ENCODE peak calls at places on chromosomes 11 and 22, in seven cellular contexts. One of them, this sample, is unnamed.

GRCh38 chr22:16949561-16949960 is 58.5 kb downstream of the GAB4 start:
- DNase-seq in uterus: no peak
- DNase-seq in astrocyte: no peak
- DNase-seq in colonic mucosa: no peak
- DNase-seq in CD8-positive, alpha-beta T cell: no peak
- DNase-seq in heart left ventricle: no peak
- DNase-seq in fibroblast of lung: no peak
- DNase-seq in this sample: no peak

GRCh38 chr11:118004543-118005223 is 18.5 kb downstream of the IL10RA start:
- DNase-seq in colonic mucosa: no peak
- DNase-seq in heart left ventricle: no peak
- DNase-seq in astrocyte: no peak
- DNase-seq in fibroblast of lung: no peak
- DNase-seq in uterus: no peak
- DNase-seq in CD8-positive, alpha-beta T cell: no peak
- DNase-seq in this sample: no peak

GRCh38 chr22:40610329-40610850 is 26.1 kb downstream of the MRTFA start:
- DNase-seq in heart left ventricle: no peak
- DNase-seq in astrocyte: no peak
- DNase-seq in fibroblast of lung: no peak
- DNase-seq in uterus: no peak
- DNase-seq in colonic mucosa: no peak
- DNase-seq in CD8-positive, alpha-beta T cell: no peak
- DNase-seq in this sample: no peak

GRCh38 chr11:69879734-69880005 is 60.5 kb upstream of the FGF3 start:
- DNase-seq in fibroblast of lung: no peak
- DNase-seq in heart left ventricle: no peak
- DNase-seq in astrocyte: no peak
- DNase-seq in colonic mucosa: no peak
- DNase-seq in uterus: no peak
- DNase-seq in CD8-positive, alpha-beta T cell: no peak
- DNase-seq in this sample: no peak

GRCh38 chr11:59562292-59562691 is 51.0 kb downstream of the OR4D9 start:
- DNase-seq in fibroblast of lung: no peak
- DNase-seq in astrocyte: no peak
- DNase-seq in uterus: no peak
- DNase-seq in heart left ventricle: no peak
- DNase-seq in CD8-positive, alpha-beta T cell: no peak
- DNase-seq in colonic mucosa: no peak
- DNase-seq in this sample: no peak

GRCh38 chr11:108895579-108896480 is 231.0 kb downstream of the DDX10 start:
- DNase-seq in colonic mucosa: no peak
- DNase-seq in uterus: no peak
- DNase-seq in CD8-positive, alpha-beta T cell: no peak
- DNase-seq in astrocyte: peak; percentile 55
- DNase-seq in fibroblast of lung: peak; percentile 37
- DNase-seq in heart left ventricle: no peak
- DNase-seq in this sample: no peak

GRCh38 chr11:130585545-130585944 is 137.1 kb downstream of the ADAMTS15 start:
- DNase-seq in heart left ventricle: no peak
- DNase-seq in colonic mucosa: no peak
- DNase-seq in astrocyte: peak; percentile 90
- DNase-seq in fibroblast of lung: peak; percentile 26
- DNase-seq in uterus: no peak
- DNase-seq in CD8-positive, alpha-beta T cell: no peak
- DNase-seq in this sample: no peak

GRCh38 chr11:128492461-128492860 is 94.9 kb downstream of the ETS1 start:
- DNase-seq in CD8-positive, alpha-beta T cell: no peak
- DNase-seq in fibroblast of lung: no peak
- DNase-seq in heart left ventricle: no peak
- DNase-seq in colonic mucosa: no peak
- DNase-seq in astrocyte: peak; percentile 69
- DNase-seq in uterus: no peak
- DNase-seq in this sample: peak; percentile 71

GRCh38 chr11:86670179-86670578 is 2.2 kb downstream of the ME3 start:
- DNase-seq in fibroblast of lung: peak; percentile 90
- DNase-seq in colonic mucosa: no peak
- DNase-seq in CD8-positive, alpha-beta T cell: no peak
- DNase-seq in heart left ventricle: no peak
- DNase-seq in uterus: no peak
- DNase-seq in astrocyte: no peak
- DNase-seq in this sample: no peak

GRCh38 chr22:30208631-30209603 is 37.6 kb downstream of the LIF start:
- DNase-seq in CD8-positive, alpha-beta T cell: no peak
- DNase-seq in colonic mucosa: peak; percentile 40
- DNase-seq in astrocyte: peak; percentile 94
- DNase-seq in heart left ventricle: peak; percentile 79
- DNase-seq in fibroblast of lung: peak; percentile 95
- DNase-seq in uterus: peak; percentile 88
- DNase-seq in this sample: no peak

GRCh38 chr22:42553475-42554361 is at the start of gene SERHL2:
- DNase-seq in uterus: peak; percentile 93
- DNase-seq in astrocyte: peak; percentile 48
- DNase-seq in fibroblast of lung: peak; percentile 82
- DNase-seq in CD8-positive, alpha-beta T cell: peak; percentile 61
- DNase-seq in heart left ventricle: peak; percentile 95
- DNase-seq in colonic mucosa: peak; percentile 95
- DNase-seq in this sample: peak; percentile 90

GRCh38 chr11:83666149-83666548 is 380.0 kb upstream of the CCDC90B start:
- DNase-seq in astrocyte: peak; percentile 25
- DNase-seq in CD8-positive, alpha-beta T cell: no peak
- DNase-seq in heart left ventricle: no peak
- DNase-seq in colonic mucosa: no peak
- DNase-seq in fibroblast of lung: no peak
- DNase-seq in uterus: no peak
- DNase-seq in this sample: no peak

GRCh38 chr11:11155962-11156815 is 196.9 kb downstream of the CSNK2A3 start:
- DNase-seq in astrocyte: no peak
- DNase-seq in CD8-positive, alpha-beta T cell: peak; percentile 22
- DNase-seq in uterus: no peak
- DNase-seq in fibroblast of lung: no peak
- DNase-seq in colonic mucosa: no peak
- DNase-seq in heart left ventricle: no peak
- DNase-seq in this sample: peak; percentile 30

GRCh38 chr11:14336507-14337503 is 22.2 kb downstream of the RRAS2 start:
- DNase-seq in colonic mucosa: no peak
- DNase-seq in astrocyte: peak; percentile 95
- DNase-seq in uterus: no peak
- DNase-seq in CD8-positive, alpha-beta T cell: no peak
- DNase-seq in fibroblast of lung: peak; percentile 86
- DNase-seq in heart left ventricle: no peak
- DNase-seq in this sample: peak; percentile 71

GRCh38 chr11:114321621-114322257 is 25.5 kb downstream of the NNMT start:
- DNase-seq in fibroblast of lung: peak; percentile 82
- DNase-seq in heart left ventricle: no peak
- DNase-seq in colonic mucosa: no peak
- DNase-seq in uterus: peak; percentile 36
- DNase-seq in CD8-positive, alpha-beta T cell: no peak
- DNase-seq in astrocyte: peak; percentile 92
- DNase-seq in this sample: no peak

GRCh38 chr22:27331526-27332281 is 469.9 kb downstream of the MN1 start:
- DNase-seq in uterus: no peak
- DNase-seq in colonic mucosa: no peak
- DNase-seq in CD8-positive, alpha-beta T cell: no peak
- DNase-seq in heart left ventricle: no peak
- DNase-seq in astrocyte: no peak
- DNase-seq in fibroblast of lung: peak; percentile 47
- DNase-seq in this sample: peak; percentile 66

GRCh38 chr11:115363426-115363825 is 140.8 kb downstream of the CADM1 start:
- DNase-seq in colonic mucosa: no peak
- DNase-seq in fibroblast of lung: no peak
- DNase-seq in heart left ventricle: no peak
- DNase-seq in uterus: no peak
- DNase-seq in astrocyte: no peak
- DNase-seq in CD8-positive, alpha-beta T cell: no peak
- DNase-seq in this sample: no peak

GRCh38 chr11:102177974-102178631 is 67.9 kb downstream of the YAP1 start:
- DNase-seq in heart left ventricle: no peak
- DNase-seq in colonic mucosa: no peak
- DNase-seq in fibroblast of lung: peak; percentile 95
- DNase-seq in astrocyte: peak; percentile 91
- DNase-seq in CD8-positive, alpha-beta T cell: no peak
- DNase-seq in uterus: no peak
- DNase-seq in this sample: peak; percentile 90

GRCh38 chr11:128042290-128042751 is 545.0 kb downstream of the ETS1 start:
- DNase-seq in colonic mucosa: no peak
- DNase-seq in uterus: no peak
- DNase-seq in CD8-positive, alpha-beta T cell: no peak
- DNase-seq in fibroblast of lung: no peak
- DNase-seq in heart left ventricle: no peak
- DNase-seq in astrocyte: no peak
- DNase-seq in this sample: peak; percentile 7

GRCh38 chr22:39219071-39220050 is 25.4 kb downstream of the PDGFB start:
- DNase-seq in astrocyte: no peak
- DNase-seq in uterus: no peak
- DNase-seq in fibroblast of lung: no peak
- DNase-seq in colonic mucosa: no peak
- DNase-seq in heart left ventricle: peak; percentile 4
- DNase-seq in CD8-positive, alpha-beta T cell: no peak
- DNase-seq in this sample: no peak

GRCh38 chr11:66328307-66329144 is 7.7 kb downstream of the RIN1 start:
- DNase-seq in CD8-positive, alpha-beta T cell: peak; percentile 74
- DNase-seq in colonic mucosa: peak; percentile 80
- DNase-seq in uterus: peak; percentile 81
- DNase-seq in astrocyte: no peak
- DNase-seq in heart left ventricle: peak; percentile 79
- DNase-seq in fibroblast of lung: peak; percentile 71
- DNase-seq in this sample: peak; percentile 81

GRCh38 chr11:132238331-132238730 is 867.9 kb downstream of the NTM start:
- DNase-seq in heart left ventricle: no peak
- DNase-seq in colonic mucosa: no peak
- DNase-seq in fibroblast of lung: no peak
- DNase-seq in CD8-positive, alpha-beta T cell: no peak
- DNase-seq in uterus: no peak
- DNase-seq in astrocyte: peak; percentile 29
- DNase-seq in this sample: no peak
- TF ChIP-seq CTCF in heart left ventricle: no peak
- TF ChIP-seq CTCF in colonic mucosa: no peak
- TF ChIP-seq CTCF in fibroblast of lung: no peak
- TF ChIP-seq CTCF in CD8-positive, alpha-beta T cell: no peak
- TF ChIP-seq CTCF in uterus: no peak
- TF ChIP-seq CTCF in astrocyte: no peak
- TF ChIP-seq CTCF in this sample: no peak

DNA sequence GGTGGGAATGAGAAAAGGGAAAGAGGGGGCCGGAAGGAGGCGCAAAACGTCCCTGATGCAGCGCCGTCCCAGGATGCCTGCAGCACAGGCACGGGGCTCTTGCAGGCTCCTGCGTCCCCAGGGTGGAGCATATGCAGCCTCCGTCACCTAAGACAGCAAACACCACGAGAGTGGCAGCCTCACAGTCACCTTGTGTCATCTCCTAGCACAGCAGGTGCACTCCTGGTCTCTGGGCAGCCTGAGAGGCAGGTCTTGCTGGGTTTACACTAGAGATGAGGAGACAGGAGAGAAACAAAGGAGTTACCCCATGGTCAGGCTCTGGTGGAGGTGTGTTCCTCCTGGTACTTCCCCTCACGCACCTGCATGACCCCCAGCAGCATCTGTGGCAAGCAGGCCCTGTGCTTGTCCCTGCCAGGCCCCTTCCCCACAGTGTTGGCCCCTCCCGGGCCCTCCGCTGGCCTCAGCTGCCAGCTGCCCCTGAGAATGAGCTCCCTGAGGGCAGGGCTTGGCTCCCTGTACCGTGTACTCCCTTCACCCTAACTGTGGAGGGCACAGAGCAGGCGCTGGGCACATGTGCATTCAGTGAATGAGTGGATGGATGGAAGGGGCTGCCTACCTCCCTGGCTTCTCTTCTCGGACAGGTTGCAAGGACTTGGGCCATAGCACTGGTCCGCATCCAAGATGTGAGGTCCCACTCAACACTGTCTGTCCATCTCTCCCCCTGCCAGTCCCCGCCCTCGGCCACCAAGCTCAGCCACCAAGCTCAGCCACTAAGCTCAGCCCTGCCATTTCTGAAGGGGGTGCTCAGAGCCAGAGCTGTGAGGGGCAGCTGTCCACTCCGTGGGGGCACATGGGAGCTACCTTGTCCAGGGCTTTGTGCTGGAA is 988.6 kb downstream of the BRD1 start:
- DNase-seq in uterus: no peak
- DNase-seq in heart left ventricle: no peak
- DNase-seq in colonic mucosa: no peak
- DNase-seq in astrocyte: no peak
- DNase-seq in fibroblast of lung: no peak
- DNase-seq in CD8-positive, alpha-beta T cell: no peak
- DNase-seq in this sample: no peak
- H3K27ac ChIP-seq in uterus: no peak overlapping the region
- H3K27ac ChIP-seq in heart left ventricle: no peak overlapping the region
- H3K27ac ChIP-seq in colonic mucosa: no peak overlapping the region
- H3K27ac ChIP-seq in astrocyte: no peak overlapping the region
- H3K27ac ChIP-seq in fibroblast of lung: no peak overlapping the region
- H3K27ac ChIP-seq in CD8-positive, alpha-beta T cell: no peak overlapping the region
- H3K27ac ChIP-seq in this sample: no peak overlapping the region

GRCh38 chr22:24753919-24754318 is 20.6 kb downstream of the PIWIL3 start:
- DNase-seq in fibroblast of lung: no peak
- DNase-seq in colonic mucosa: no peak
- DNase-seq in CD8-positive, alpha-beta T cell: no peak
- DNase-seq in astrocyte: no peak
- DNase-seq in uterus: no peak
- DNase-seq in heart left ventricle: no peak
- DNase-seq in this sample: no peak

GRCh38 chr22:24752091-24752623 is 22.4 kb downstream of the PIWIL3 start:
- DNase-seq in uterus: no peak
- DNase-seq in colonic mucosa: no peak
- DNase-seq in CD8-positive, alpha-beta T cell: no peak
- DNase-seq in fibroblast of lung: no peak
- DNase-seq in astrocyte: no peak
- DNase-seq in heart left ventricle: no peak
- DNase-seq in this sample: no peak

GRCh38 chr22:24751518-24751917 is 23.0 kb downstream of the PIWIL3 start:
- DNase-seq in heart left ventricle: no peak
- DNase-seq in fibroblast of lung: no peak
- DNase-seq in colonic mucosa: no peak
- DNase-seq in uterus: no peak
- DNase-seq in CD8-positive, alpha-beta T cell: no peak
- DNase-seq in astrocyte: no peak
- DNase-seq in this sample: no peak
- H3K36me3 ChIP-seq in heart left ventricle: no peaks in the 10 kb centered on the region
- H3K36me3 ChIP-seq in fibroblast of lung: no peaks in the 10 kb centered on the region
- H3K36me3 ChIP-seq in colonic mucosa: no peaks in the 10 kb centered on the region
- H3K36me3 ChIP-seq in uterus: no peaks in the 10 kb centered on the region
- H3K36me3 ChIP-seq in CD8-positive, alpha-beta T cell: no peaks in the 10 kb centered on the region
- H3K36me3 ChIP-seq in astrocyte: no peaks in the 10 kb centered on the region
- H3K36me3 ChIP-seq in this sample: no peaks in the 10 kb centered on the region

DNA sequence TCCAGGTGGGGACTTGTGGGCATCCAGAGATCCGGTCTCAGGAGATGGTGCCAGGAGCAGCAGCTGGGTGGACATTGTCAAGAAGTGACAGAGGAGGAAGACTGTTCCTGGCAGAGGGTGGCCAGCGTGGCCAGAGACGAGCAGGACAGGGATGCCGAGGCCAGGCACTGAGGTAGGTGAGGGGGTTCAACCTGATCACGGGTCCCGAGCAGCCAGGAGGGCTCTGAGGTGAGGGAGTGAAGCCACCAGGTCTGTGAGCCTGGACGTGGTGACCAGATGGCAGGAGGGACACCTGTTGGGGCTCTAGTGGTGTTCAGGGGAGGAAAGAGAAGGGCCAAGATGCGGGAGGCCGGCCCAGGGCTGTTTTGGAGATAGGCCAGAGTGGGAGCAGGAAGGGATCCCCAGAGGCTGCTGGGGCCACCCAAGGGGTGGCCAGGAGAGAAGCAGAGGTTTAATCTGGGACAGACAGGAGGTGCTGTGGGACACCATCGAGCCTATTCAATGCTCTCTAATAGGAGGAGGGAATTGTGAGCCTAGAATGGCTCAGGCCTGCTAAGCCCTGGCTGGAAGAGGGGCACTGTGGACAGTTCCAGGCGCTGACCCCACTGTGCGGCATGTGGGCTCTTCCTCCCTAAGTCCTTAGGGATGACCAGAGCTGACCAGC is 6.3 kb downstream of the PPM1F start:
- DNase-seq in fibroblast of lung: no peak
- DNase-seq in heart left ventricle: no peak
- DNase-seq in colonic mucosa: no peak
- DNase-seq in CD8-positive, alpha-beta T cell: no peak
- DNase-seq in astrocyte: no peak
- DNase-seq in uterus: no peak
- DNase-seq in this sample: no peak
- TF ChIP-seq CTCF in fibroblast of lung: no peak
- TF ChIP-seq CTCF in heart left ventricle: no peak
- TF ChIP-seq CTCF in colonic mucosa: no peak
- TF ChIP-seq CTCF in CD8-positive, alpha-beta T cell: no peak
- TF ChIP-seq CTCF in astrocyte: no peak
- TF ChIP-seq CTCF in uterus: no peak
- TF ChIP-seq CTCF in this sample: no peak

This sample was measured in cardiac muscle cell.